ENCODE peak calls at places on chromosomes 11 and 22, in eight cellular contexts. U is HCT116, E is A549, B is endodermal cell, Y is stomach, M is upper lobe of right lung, J is colonic mucosa, N is gastrocnemius medialis. V is an unnamed sample. For H3K4me1, the result is how much of the 10 kb centered on the place peaks cover.

GRCh38 chr11:126578021-126578420 is 222.5 kb downstream of the ST3GAL4 start:
- DNase-seq in B (no peak), J (no peak), E (no peak), N (no peak), Y (no peak), U (no peak), M (no peak), V (no peak)

GRCh38 chr11:128888034-128888985 is 2.8 kb upstream of the KCNJ5 start:
- DNase-seq in Y (no peak), M (no peak), B (peak), J (no peak), U (no peak), N (no peak), E (no peak), V (no peak)

GRCh38 chr11:83002047-83002446 is 69.7 kb downstream of the RAB30 start:
- DNase-seq in B (no peak), Y (no peak), N (no peak), M (no peak), J (no peak), E (no peak), U (no peak), V (no peak)

GRCh38 chr11:10622957-10623787 is 54.7 kb upstream of the LYVE1 start:
- DNase-seq in B (peak), Y (no peak), N (no peak), E (no peak), U (no peak), J (no peak), M (no peak), V (no peak)

GRCh38 chr11:65530157-65530496 is 5.2 kb downstream of the SCYL1 start:
- DNase-seq in N (no peak), J (no peak), B (peak), E (no peak), U (no peak), Y (no peak), M (no peak), V (no peak)

GRCh38 chr11:95802806-95803205 is 12.5 kb downstream of the CEP57 start:
- DNase-seq in Y (no peak), U (no peak), E (no peak), M (no peak), B (no peak), J (no peak), N (no peak), V (no peak)

GRCh38 chr11:34363363-34364084 is 5.7 kb upstream of the ABTB2 start:
- DNase-seq in Y (no peak), N (no peak), M (no peak), J (no peak), U (no peak), B (no peak), E (no peak), V (no peak)

GRCh38 chr11:58391879-58392278 is 14.8 kb downstream of the OR5B3 start:
- DNase-seq in M (no peak), U (no peak), Y (no peak), N (no peak), E (no peak), J (no peak), B (no peak), V (peak)

GRCh38 chr11:65412271-65413076 is 10.1 kb upstream of the NEAT1 start:
- DNase-seq in Y (no peak), N (no peak), M (peak), B (peak), J (no peak), U (no peak), E (no peak), V (no peak)

DNA sequence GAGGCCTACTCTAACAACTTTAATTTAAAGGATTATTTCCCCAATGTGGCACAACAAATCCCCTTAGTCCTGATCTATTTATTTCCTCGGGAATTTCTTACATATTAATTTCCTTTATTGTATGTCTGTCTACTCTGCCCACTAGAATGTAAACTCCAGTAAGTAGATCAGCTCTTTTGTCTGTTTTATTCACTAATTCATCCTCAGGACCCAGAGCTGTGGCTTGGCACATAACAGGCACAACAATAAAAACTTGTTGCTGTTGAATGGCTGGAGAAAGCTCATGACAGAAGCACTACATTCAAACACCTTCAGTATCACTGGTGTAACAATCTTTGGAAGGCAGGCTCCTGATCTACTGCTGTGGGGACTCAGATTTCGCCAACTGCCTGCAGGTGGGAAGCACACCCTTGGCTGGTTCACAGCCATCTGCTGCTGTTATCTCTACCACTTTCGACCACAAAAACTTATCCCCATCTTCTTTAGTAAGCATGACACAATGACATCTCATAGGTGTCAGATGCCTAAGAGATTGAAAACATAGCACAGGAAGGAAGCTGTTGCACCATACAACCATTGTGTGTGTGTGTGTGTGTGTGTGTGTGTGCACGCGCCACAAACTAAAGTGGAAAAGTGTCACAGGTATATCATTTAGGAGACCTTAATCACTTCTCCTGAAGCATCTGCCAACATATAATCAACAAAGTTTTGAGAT is 11.9 kb downstream of the HIRA start:
- DNase-seq in B (peak), N (no peak), Y (no peak), E (no peak), M (no peak), U (no peak), J (no peak), V (no peak)
- H3K27ac ChIP-seq in B (peak), N (no peak), Y (peak), E (no peak), M (no peak), U (no peak), J (no peak), V (no peak)

DNA sequence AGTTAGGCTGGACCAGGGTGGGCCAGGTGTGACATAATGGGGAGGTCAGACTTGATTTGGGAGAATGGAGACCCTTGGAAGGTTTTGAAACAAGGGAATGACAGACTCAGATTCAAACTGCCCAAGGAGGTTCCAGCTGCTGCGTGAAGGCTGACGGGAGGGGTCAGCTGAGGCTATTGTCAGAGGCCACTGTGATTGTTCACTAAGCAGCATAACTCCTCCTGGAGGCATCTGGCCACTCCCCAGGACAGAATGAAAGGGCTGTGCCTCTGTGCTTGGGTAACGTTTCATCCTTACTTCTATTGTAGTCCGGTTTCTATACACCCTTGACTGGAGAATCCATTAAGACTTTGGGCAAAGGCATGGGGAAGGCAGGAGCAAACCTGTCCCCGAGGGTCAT is 126.6 kb downstream of the DSCAML1 start:
- DNase-seq in J (no peak), B (no peak), E (no peak), N (no peak), Y (no peak), U (no peak), M (no peak), V (no peak)
- H3K4me1 ChIP-seq in J (under half), B (under half), E (under half), N (under half), Y (under half), U (under half), M (under half), V (under half)

DNA sequence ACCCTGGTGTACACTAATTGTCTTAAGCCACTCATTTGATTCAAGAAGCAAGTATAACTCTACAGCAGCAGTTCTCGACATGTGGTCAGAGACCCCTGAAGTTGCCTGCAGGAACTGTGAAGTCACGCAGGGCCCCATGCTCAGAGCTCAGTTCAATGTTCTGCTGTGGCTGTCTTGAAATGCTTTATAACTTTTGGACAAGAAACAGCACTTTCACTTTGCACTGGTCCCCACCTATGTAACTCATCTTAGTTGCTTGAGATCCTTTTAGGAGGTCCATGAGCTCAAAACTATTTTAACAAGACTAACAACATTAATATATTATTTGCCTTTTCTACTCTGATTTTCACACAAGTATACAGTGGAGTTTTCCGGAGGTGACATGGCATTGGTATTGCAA is 64.7 kb downstream of the PRR5L start:
- DNase-seq in U (no peak), Y (no peak), N (no peak), B (no peak), M (no peak), J (no peak), E (no peak), V (no peak)
- H3K27ac ChIP-seq in U (no peak), Y (no peak), N (no peak), B (no peak), M (no peak), J (no peak), E (no peak), V (peak)

GRCh38 chr11:858053-858992 is 15.7 kb downstream of the TSPAN4 start:
- DNase-seq in M (no peak), E (no peak), J (no peak), N (no peak), Y (no peak), B (no peak), U (no peak), V (no peak)
- H3K4me1 ChIP-seq in M (under half), E (under half), J (under half), N (under half), Y (under half), B (under half), U (under half), V (under half)

V was measured in astrocyte.